ENCODE peak calls at places on chromosomes 6 and 20, in nine cellular contexts. F, U, S, N, W, E, A, M and H are unnamed samples.
A peak's percentile ranks its signal among the peaks of the same experiment; 100 is the strongest.

GRCh38 chr6:147058786-147059434 is 145.3 kb upstream of the STXBP5 start:
- DNase-seq in A (no peak), N (no peak), U (peak; percentile 50), M (no peak), W (no peak), E (no peak), F (no peak), S (no peak), H (no peak)

GRCh38 chr6:56540950-56541600 is 101.6 kb downstream of the DST start:
- DNase-seq in M (no peak), N (no peak), S (no peak), U (no peak), W (peak; percentile 68), A (no peak), F (no peak), E (no peak), H (no peak)

GRCh38 chr6:151370509-151371078 is 20.8 kb downstream of the ZBTB2 start:
- DNase-seq in A (no peak), U (no peak), M (no peak), E (no peak), N (no peak), W (peak; percentile 54), S (no peak), F (no peak), H (no peak)

GRCh38 chr6:19994909-19995308 is 157.7 kb downstream of the ID4 start:
- DNase-seq in W (no peak), E (no peak), U (no peak), A (no peak), F (no peak), M (no peak), N (no peak), S (no peak), H (no peak)

GRCh38 chr6:44386364-44386928 is 1.1 kb upstream of the CDC5L start:
- DNase-seq in S (no peak), N (no peak), A (peak; percentile 51), E (peak; percentile 45), U (no peak), M (no peak), F (peak; percentile 85), W (peak; percentile 73), H (no peak)

GRCh38 chr6:39821739-39822532 is 29.8 kb downstream of the DAAM2 start:
- DNase-seq in F (no peak), E (peak; percentile 57), N (peak; percentile 59), S (no peak), W (peak; percentile 43), M (no peak), U (no peak), A (peak; percentile 69), H (peak; percentile 86)

GRCh38 chr20:50467618-50468373 is 42.4 kb upstream of the PTPN1 start:
- DNase-seq in A (no peak), M (peak; percentile 63), S (peak; percentile 21), U (no peak), N (no peak), E (no peak), F (peak; percentile 52), W (peak; percentile 68), H (peak; percentile 77)

GRCh38 chr6:81241717-81242116 is 510.8 kb downstream of the TENT5A start:
- DNase-seq in A (no peak), M (no peak), S (no peak), W (peak; percentile 49), E (no peak), U (no peak), F (no peak), N (no peak), H (no peak)

GRCh38 chr6:45835725-45836437 is 179.8 kb downstream of the CLIC5 start:
- DNase-seq in E (no peak), N (no peak), W (no peak), S (no peak), A (no peak), F (no peak), M (no peak), U (no peak), H (no peak)

GRCh38 chr6:107624050-107624449 is 134.1 kb downstream of the SOBP start:
- DNase-seq in M (no peak), A (no peak), W (no peak), F (no peak), E (no peak), S (no peak), N (no peak), U (peak; percentile 50), H (no peak)

GRCh38 chr6:107626645-107627044 is 136.7 kb downstream of the SOBP start:
- DNase-seq in F (no peak), U (peak; percentile 10), S (no peak), E (no peak), A (no peak), M (no peak), W (no peak), N (no peak), H (no peak)

GRCh38 chr6:107622269-107622668 is 132.4 kb downstream of the SOBP start:
- DNase-seq in U (no peak), F (no peak), E (no peak), N (no peak), W (no peak), A (no peak), S (no peak), M (no peak), H (no peak)

GRCh38 chr6:107625264-107625663 is 135.3 kb downstream of the SOBP start:
- DNase-seq in W (no peak), E (no peak), M (no peak), A (no peak), F (no peak), S (no peak), U (no peak), N (no peak), H (no peak)

DNA sequence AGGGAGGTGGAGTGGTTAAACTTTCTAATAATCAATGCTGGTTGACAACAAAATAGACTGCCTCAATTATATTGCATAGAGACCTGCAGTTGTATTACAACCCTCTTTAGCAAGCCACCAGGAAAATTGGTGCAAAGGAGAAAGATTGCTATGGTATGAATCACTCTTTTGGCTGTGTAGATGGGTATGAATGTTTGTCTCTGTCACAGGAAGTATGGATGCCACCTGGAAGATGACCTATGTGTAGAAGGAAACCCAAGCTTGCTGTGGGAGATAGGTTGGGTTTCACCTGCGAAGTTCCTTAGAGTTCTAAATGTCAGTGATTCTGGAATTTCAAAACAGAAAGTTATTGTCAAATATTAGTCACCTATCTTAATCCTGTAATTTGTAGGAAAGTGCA is 134.6 kb downstream of the SOBP start:
- DNase-seq in E (no peak), M (no peak), W (no peak), S (no peak), A (no peak), F (no peak), U (peak; percentile 92), N (no peak), H (no peak)
- H3K4me1 ChIP-seq in E (peaks cover 8% of the 10 kb centered on the region), M (peaks cover 71% of the 10 kb centered on the region), W (no peaks in the 10 kb centered on the region), S (no peaks in the 10 kb centered on the region), A (peaks cover 50% of the 10 kb centered on the region), F (peaks cover 9% of the 10 kb centered on the region), U (peaks cover 36% of the 10 kb centered on the region), N (peaks cover 3% of the 10 kb centered on the region), H (peaks cover 4% of the 10 kb centered on the region)

GRCh38 chr6:27388293-27389197 is at the start of gene ZNF391:
- DNase-seq in S (peak; percentile 65), U (peak; percentile 76), M (no peak), E (peak; percentile 62), N (peak; percentile 64), F (peak; percentile 78), W (peak; percentile 88), A (peak; percentile 81), H (peak; percentile 92)

GRCh38 chr6:27394073-27394472 is 5.5 kb downstream of the ZNF391 start:
- DNase-seq in M (no peak), U (no peak), E (no peak), S (no peak), W (no peak), A (no peak), N (no peak), F (no peak), H (no peak)

GRCh38 chr6:27392623-27393022 is 4.1 kb downstream of the ZNF391 start:
- DNase-seq in E (no peak), F (no peak), M (no peak), S (no peak), A (no peak), U (no peak), W (no peak), N (no peak), H (no peak)
- H3K9me3 ChIP-seq in E (no peaks in the 10 kb centered on the region), F (no peaks in the 10 kb centered on the region), M (no peaks in the 10 kb centered on the region), S (no peaks in the 10 kb centered on the region), A (no peaks in the 10 kb centered on the region), U (peaks cover 6% of the 10 kb centered on the region), W (no peaks in the 10 kb centered on the region), N (no peaks in the 10 kb centered on the region), H (no peaks in the 10 kb centered on the region)

DNA sequence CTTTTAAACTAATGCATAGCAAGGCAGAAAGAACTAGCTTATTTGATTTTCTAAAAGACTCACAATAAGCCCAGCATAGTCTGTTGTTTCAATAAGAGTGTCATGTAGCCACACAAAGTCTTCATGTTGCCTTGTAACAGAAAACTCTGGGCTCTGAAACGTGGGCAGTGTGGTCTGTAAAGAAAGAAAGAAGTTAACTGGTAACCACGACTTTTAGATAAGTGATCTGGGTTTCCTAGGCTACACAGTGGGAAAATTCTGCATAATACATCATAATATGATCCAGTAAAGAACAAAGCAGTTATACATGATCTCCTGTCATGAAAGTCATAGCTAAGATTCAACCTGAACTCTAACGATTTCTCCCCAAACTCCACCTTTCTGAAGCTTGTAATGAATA is 13.3 kb downstream of the SNX5 start:
- DNase-seq in W (no peak), U (no peak), A (no peak), F (no peak), S (no peak), M (no peak), N (no peak), E (no peak), H (no peak)
- H3K4me1 ChIP-seq in W (peaks cover 19% of the 10 kb centered on the region), U (peaks cover 8% of the 10 kb centered on the region), A (peaks cover 17% of the 10 kb centered on the region), F (peaks cover 48% of the 10 kb centered on the region), S (peaks cover 51% of the 10 kb centered on the region), M (peaks cover 82% of the 10 kb centered on the region), N (no peaks in the 10 kb centered on the region), E (peaks cover 19% of the 10 kb centered on the region), H (peaks cover 13% of the 10 kb centered on the region)

GRCh38 chr20:59723607-59724456 is 119.5 kb downstream of the PHACTR3 start:
- DNase-seq in S (no peak), E (no peak), N (no peak), M (no peak), W (no peak), A (no peak), F (no peak), U (no peak), H (no peak)
- H3K9me3 ChIP-seq in S (no peaks in the 10 kb centered on the region), E (no peaks in the 10 kb centered on the region), N (no peaks in the 10 kb centered on the region), M (no peaks in the 10 kb centered on the region), W (no peaks in the 10 kb centered on the region), A (no peaks in the 10 kb centered on the region), F (no peaks in the 10 kb centered on the region), U (no peaks in the 10 kb centered on the region), H (no peaks in the 10 kb centered on the region)